ENCODE peak calls at places on chromosomes 4 and X, in seven cellular contexts. One of them, this sample, is unnamed.

GRCh38 chr4:165364452-165365080 is 14.2 kb upstream of the CPE start:
- DNase-seq in HL-60: no peak
- DNase-seq in A673: no peak
- DNase-seq in tibial nerve: no peak
- DNase-seq in ascending aorta: no peak
- DNase-seq in neural progenitor cell: no peak
- DNase-seq in GM06990: no peak
- DNase-seq in this sample: no peak

GRCh38 chr4:52107336-52107735 is 56.2 kb downstream of the SPATA18 start:
- DNase-seq in HL-60: no peak
- DNase-seq in A673: no peak
- DNase-seq in tibial nerve: no peak
- DNase-seq in ascending aorta: no peak
- DNase-seq in neural progenitor cell: no peak
- DNase-seq in GM06990: no peak
- DNase-seq in this sample: peak

GRCh38 chr4:123553733-123554132 is 157.1 kb downstream of the SPRY1 start:
- DNase-seq in HL-60: no peak
- DNase-seq in A673: no peak
- DNase-seq in tibial nerve: no peak
- DNase-seq in ascending aorta: no peak
- DNase-seq in neural progenitor cell: no peak
- DNase-seq in GM06990: no peak
- DNase-seq in this sample: no peak

GRCh38 chrX:48802089-48802812 is 384 bp downstream of the HDAC6 start:
- DNase-seq in HL-60: peak
- DNase-seq in A673: peak
- DNase-seq in tibial nerve: peak
- DNase-seq in ascending aorta: peak
- DNase-seq in neural progenitor cell: peak
- DNase-seq in GM06990: peak
- DNase-seq in this sample: peak

GRCh38 chr4:53653484-53654053 is 62.3 kb upstream of the LNX1 start:
- DNase-seq in HL-60: no peak
- DNase-seq in A673: no peak
- DNase-seq in tibial nerve: no peak
- DNase-seq in ascending aorta: no peak
- DNase-seq in neural progenitor cell: peak
- DNase-seq in GM06990: peak
- DNase-seq in this sample: peak

GRCh38 chr4:8780086-8780485 is 91.6 kb downstream of the HMX1 start:
- DNase-seq in HL-60: no peak
- DNase-seq in A673: no peak
- DNase-seq in tibial nerve: no peak
- DNase-seq in ascending aorta: no peak
- DNase-seq in neural progenitor cell: no peak
- DNase-seq in GM06990: no peak
- DNase-seq in this sample: no peak

GRCh38 chr4:1842993-1843448 is 12.9 kb downstream of the LETM1 start:
- DNase-seq in HL-60: no peak
- DNase-seq in A673: no peak
- DNase-seq in tibial nerve: no peak
- DNase-seq in ascending aorta: no peak
- DNase-seq in neural progenitor cell: no peak
- DNase-seq in GM06990: no peak
- DNase-seq in this sample: peak

GRCh38 chr4:127880764-127881564 is at the start of gene PLK4:
- DNase-seq in HL-60: peak
- DNase-seq in A673: peak
- DNase-seq in tibial nerve: peak
- DNase-seq in ascending aorta: peak
- DNase-seq in neural progenitor cell: peak
- DNase-seq in GM06990: peak
- DNase-seq in this sample: peak

GRCh38 chr4:18398661-18399060 is 377.1 kb upstream of the LCORL start:
- DNase-seq in HL-60: no peak
- DNase-seq in A673: peak
- DNase-seq in tibial nerve: no peak
- DNase-seq in ascending aorta: no peak
- DNase-seq in neural progenitor cell: peak
- DNase-seq in GM06990: no peak
- DNase-seq in this sample: no peak

GRCh38 chrX:12770440-12770839 is 20.8 kb upstream of the PRPS2 start:
- DNase-seq in HL-60: no peak
- DNase-seq in A673: peak
- DNase-seq in tibial nerve: no peak
- DNase-seq in ascending aorta: no peak
- DNase-seq in neural progenitor cell: peak
- DNase-seq in GM06990: no peak
- DNase-seq in this sample: peak

GRCh38 chrX:31871989-31872388 is 800.1 kb upstream of the FTHL17 start:
- DNase-seq in HL-60: no peak
- DNase-seq in A673: no peak
- DNase-seq in tibial nerve: no peak
- DNase-seq in ascending aorta: no peak
- DNase-seq in neural progenitor cell: peak
- DNase-seq in GM06990: no peak
- DNase-seq in this sample: peak

GRCh38 chrX:31870267-31870666 is 798.4 kb upstream of the FTHL17 start:
- DNase-seq in HL-60: no peak
- DNase-seq in A673: no peak
- DNase-seq in tibial nerve: no peak
- DNase-seq in ascending aorta: no peak
- DNase-seq in neural progenitor cell: no peak
- DNase-seq in GM06990: no peak
- DNase-seq in this sample: no peak
- H3K4me3 ChIP-seq in HL-60: no peak
- H3K4me3 ChIP-seq in A673: no peak
- H3K4me3 ChIP-seq in tibial nerve: no peak
- H3K4me3 ChIP-seq in ascending aorta: no peak
- H3K4me3 ChIP-seq in neural progenitor cell: no peak
- H3K4me3 ChIP-seq in GM06990: no peak
- H3K4me3 ChIP-seq in this sample: no peak

DNA sequence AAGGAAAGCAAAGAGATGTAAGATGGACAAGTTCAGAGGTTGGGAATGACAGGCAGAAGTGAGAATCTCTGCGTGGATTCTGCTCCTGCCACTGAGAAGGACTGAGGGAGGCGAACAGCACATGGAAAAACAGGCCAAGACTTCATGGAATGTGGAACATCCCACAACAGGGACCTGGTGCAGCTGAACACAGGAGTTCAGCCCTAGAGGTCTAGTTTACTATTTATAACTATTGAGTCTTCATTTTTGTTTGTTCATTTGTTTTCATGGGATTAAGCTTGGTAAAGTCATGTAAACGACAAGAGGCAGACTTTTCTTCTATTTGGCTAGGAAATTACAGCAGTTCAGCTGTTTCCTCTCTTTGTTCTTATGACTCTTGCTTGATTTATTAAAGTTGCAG is 234.5 kb downstream of the MAML3 start:
- DNase-seq in HL-60: no peak
- DNase-seq in A673: no peak
- DNase-seq in tibial nerve: no peak
- DNase-seq in ascending aorta: no peak
- DNase-seq in neural progenitor cell: no peak
- DNase-seq in GM06990: no peak
- DNase-seq in this sample: peak
- H3K4me3 ChIP-seq in HL-60: no peak
- H3K4me3 ChIP-seq in A673: no peak
- H3K4me3 ChIP-seq in tibial nerve: no peak
- H3K4me3 ChIP-seq in ascending aorta: no peak
- H3K4me3 ChIP-seq in neural progenitor cell: no peak
- H3K4me3 ChIP-seq in GM06990: no peak
- H3K4me3 ChIP-seq in this sample: no peak

GRCh38 chrX:44962944-44963343 is 90.0 kb downstream of the KDM6A start:
- DNase-seq in HL-60: no peak
- DNase-seq in A673: no peak
- DNase-seq in tibial nerve: no peak
- DNase-seq in ascending aorta: no peak
- DNase-seq in neural progenitor cell: no peak
- DNase-seq in GM06990: no peak
- DNase-seq in this sample: no peak
- H3K4me3 ChIP-seq in HL-60: no peak
- H3K4me3 ChIP-seq in A673: no peak
- H3K4me3 ChIP-seq in tibial nerve: no peak
- H3K4me3 ChIP-seq in ascending aorta: no peak
- H3K4me3 ChIP-seq in neural progenitor cell: no peak
- H3K4me3 ChIP-seq in GM06990: no peak
- H3K4me3 ChIP-seq in this sample: no peak

DNA sequence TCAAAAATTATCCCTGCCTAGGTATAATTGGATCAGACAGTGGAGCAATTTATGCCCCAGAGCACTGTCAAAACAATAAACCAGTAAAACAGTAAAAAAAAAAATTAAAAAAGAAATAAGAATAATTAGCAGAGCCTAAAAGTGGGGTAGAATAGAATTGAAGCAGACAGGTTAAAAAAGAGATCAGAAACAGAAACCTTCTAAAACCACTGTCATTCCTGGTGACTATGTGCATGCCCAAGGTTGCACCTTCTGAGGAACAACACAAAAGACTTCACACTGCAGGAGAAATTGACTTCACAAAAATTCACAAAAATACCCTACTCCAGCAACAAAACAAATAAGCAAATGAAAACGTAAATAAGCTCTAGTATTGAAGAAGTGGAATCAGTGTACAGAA is 168.6 kb downstream of the SPANXA1 start:
- DNase-seq in HL-60: no peak
- DNase-seq in A673: no peak
- DNase-seq in tibial nerve: no peak
- DNase-seq in ascending aorta: no peak
- DNase-seq in neural progenitor cell: no peak
- DNase-seq in GM06990: no peak
- DNase-seq in this sample: no peak
- H3K4me3 ChIP-seq in HL-60: no peak
- H3K4me3 ChIP-seq in A673: no peak
- H3K4me3 ChIP-seq in tibial nerve: no peak
- H3K4me3 ChIP-seq in ascending aorta: no peak
- H3K4me3 ChIP-seq in neural progenitor cell: no peak
- H3K4me3 ChIP-seq in GM06990: no peak
- H3K4me3 ChIP-seq in this sample: no peak

DNA sequence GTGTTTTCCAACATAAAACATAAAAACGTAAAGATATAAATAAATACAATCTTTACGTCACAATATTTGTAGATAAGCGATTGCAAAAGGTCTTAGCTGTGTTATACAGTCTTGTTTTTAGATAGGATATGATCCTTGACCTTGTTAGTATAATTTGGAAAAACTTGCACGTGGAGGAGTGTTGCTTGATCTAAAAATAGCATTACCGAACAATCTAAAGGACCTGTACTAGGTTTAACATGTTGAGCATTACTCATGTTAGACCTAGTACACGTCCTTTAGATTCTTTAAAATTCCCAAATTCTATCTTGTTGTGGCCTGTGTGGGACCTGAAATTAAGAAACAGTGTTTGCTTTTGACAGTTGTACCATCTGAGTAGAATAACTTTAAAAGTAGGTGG is 1.7 kb downstream of the METAP1 start:
- DNase-seq in HL-60: no peak
- DNase-seq in A673: no peak
- DNase-seq in tibial nerve: no peak
- DNase-seq in ascending aorta: no peak
- DNase-seq in neural progenitor cell: no peak
- DNase-seq in GM06990: no peak
- DNase-seq in this sample: no peak
- H3K4me3 ChIP-seq in HL-60: peak
- H3K4me3 ChIP-seq in A673: peak
- H3K4me3 ChIP-seq in tibial nerve: no peak
- H3K4me3 ChIP-seq in ascending aorta: peak
- H3K4me3 ChIP-seq in neural progenitor cell: peak
- H3K4me3 ChIP-seq in GM06990: no peak
- H3K4me3 ChIP-seq in this sample: no peak

DNA sequence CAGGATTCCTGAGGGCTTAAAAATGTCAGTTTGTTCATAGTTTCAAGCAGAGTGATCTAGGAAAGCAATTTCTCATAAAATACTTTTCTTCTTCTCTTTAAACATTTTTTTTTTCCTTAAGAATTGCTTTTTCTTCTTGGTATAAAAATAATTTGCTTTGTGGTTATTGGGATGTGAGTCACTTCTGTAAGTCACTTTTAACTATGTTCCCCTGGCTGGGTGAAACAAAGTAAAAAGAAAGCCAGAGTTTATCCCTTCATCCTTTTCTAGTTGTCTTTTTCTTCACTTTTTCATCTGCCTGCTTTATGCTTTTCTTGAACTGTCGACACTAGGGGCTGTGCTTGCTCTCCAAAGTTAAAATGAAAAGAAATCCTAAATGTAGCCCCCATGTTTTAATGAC is 33.5 kb downstream of the ARSJ start:
- DNase-seq in HL-60: no peak
- DNase-seq in A673: no peak
- DNase-seq in tibial nerve: no peak
- DNase-seq in ascending aorta: no peak
- DNase-seq in neural progenitor cell: no peak
- DNase-seq in GM06990: no peak
- DNase-seq in this sample: peak
- H3K4me3 ChIP-seq in HL-60: no peak
- H3K4me3 ChIP-seq in A673: no peak
- H3K4me3 ChIP-seq in tibial nerve: no peak
- H3K4me3 ChIP-seq in ascending aorta: no peak
- H3K4me3 ChIP-seq in neural progenitor cell: no peak
- H3K4me3 ChIP-seq in GM06990: no peak
- H3K4me3 ChIP-seq in this sample: peak

GRCh38 chrX:11108253-11108941 is 2.7 kb upstream of the HCCS start:
- DNase-seq in HL-60: no peak
- DNase-seq in A673: no peak
- DNase-seq in tibial nerve: no peak
- DNase-seq in ascending aorta: no peak
- DNase-seq in neural progenitor cell: no peak
- DNase-seq in GM06990: no peak
- DNase-seq in this sample: no peak

GRCh38 chrX:11111947-11112346 is 815 bp downstream of the HCCS start:
- DNase-seq in HL-60: no peak
- DNase-seq in A673: no peak
- DNase-seq in tibial nerve: no peak
- DNase-seq in ascending aorta: no peak
- DNase-seq in neural progenitor cell: no peak
- DNase-seq in GM06990: no peak
- DNase-seq in this sample: no peak

GRCh38 chrX:11111038-11111851 is at the start of gene HCCS:
- DNase-seq in HL-60: peak
- DNase-seq in A673: peak
- DNase-seq in tibial nerve: peak
- DNase-seq in ascending aorta: peak
- DNase-seq in neural progenitor cell: peak
- DNase-seq in GM06990: peak
- DNase-seq in this sample: peak

GRCh38 chrX:11113731-11114130 is 2.6 kb downstream of the HCCS start:
- DNase-seq in HL-60: no peak
- DNase-seq in A673: no peak
- DNase-seq in tibial nerve: no peak
- DNase-seq in ascending aorta: no peak
- DNase-seq in neural progenitor cell: no peak
- DNase-seq in GM06990: no peak
- DNase-seq in this sample: peak

DNA sequence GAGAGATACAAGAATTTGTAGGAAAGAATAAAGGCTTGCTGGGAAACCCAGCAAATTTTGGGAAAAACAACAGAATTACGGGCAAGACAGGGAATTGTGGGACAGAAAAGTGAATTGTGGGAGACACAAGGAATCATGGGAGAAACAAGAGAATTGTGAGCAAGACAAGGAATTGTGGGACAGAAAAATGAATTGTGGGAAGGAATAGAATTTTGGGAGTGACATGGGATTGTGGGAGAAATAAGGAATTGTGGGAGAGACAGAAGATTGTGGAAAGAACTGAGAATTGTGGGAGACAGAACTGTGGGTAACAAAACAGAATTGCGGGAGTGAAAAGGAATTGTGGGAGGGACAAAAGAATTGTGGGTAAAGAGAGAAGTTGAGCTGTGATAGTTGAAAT is 1.2 kb upstream of the HCCS start:
- DNase-seq in HL-60: no peak
- DNase-seq in A673: no peak
- DNase-seq in tibial nerve: no peak
- DNase-seq in ascending aorta: no peak
- DNase-seq in neural progenitor cell: no peak
- DNase-seq in GM06990: no peak
- DNase-seq in this sample: no peak
- H3K4me3 ChIP-seq in HL-60: no peak
- H3K4me3 ChIP-seq in A673: peak
- H3K4me3 ChIP-seq in tibial nerve: no peak
- H3K4me3 ChIP-seq in ascending aorta: no peak
- H3K4me3 ChIP-seq in neural progenitor cell: no peak
- H3K4me3 ChIP-seq in GM06990: no peak
- H3K4me3 ChIP-seq in this sample: no peak

This sample was measured in astrocyte of the spinal cord.